ENCODE peak calls at places on chromosomes 12 and 14, in five cellular contexts. V is prostate gland, A is left lung, Z is heart left ventricle, D is IMR-90. T is an unnamed sample. For H3K9me3, the result is how much of the 10 kb centered on the place peaks cover.

GRCh38 chr12:94266390-94266789 is 118.0 kb downstream of the PLXNC1 start:
- DNase-seq in V (no peak), A (no peak), Z (no peak), D (no peak), T (no peak)

GRCh38 chr14:49173765-49174373 is 412.3 kb downstream of the RPS29 start:
- DNase-seq in V (peak), A (peak), Z (no peak), D (peak), T (no peak)

GRCh38 chr14:93301821-93302447 is 30.9 kb downstream of the BTBD7 start:
- DNase-seq in V (no peak), A (no peak), Z (no peak), D (no peak), T (no peak)

GRCh38 chr12:66188584-66189475 is at the start of gene IRAK3:
- DNase-seq in V (peak), A (peak), Z (peak), D (peak), T (peak)

GRCh38 chr12:80517655-80518054 is 73.6 kb downstream of the PTPRQ start:
- DNase-seq in V (no peak), A (no peak), Z (no peak), D (no peak), T (no peak)

GRCh38 chr12:85835810-85836715 is at the start of gene RASSF9:
- DNase-seq in V (peak), A (peak), Z (peak), D (peak), T (peak)

GRCh38 chr12:119990382-119990874 is 1.4 kb downstream of the BICDL1 start:
- DNase-seq in V (no peak), A (no peak), Z (no peak), D (no peak), T (no peak)

GRCh38 chr12:76688627-76689026 is 75.3 kb upstream of the ZDHHC17 start:
- DNase-seq in V (no peak), A (no peak), Z (no peak), D (no peak), T (no peak)

GRCh38 chr14:67331368-67332125 is 28.1 kb downstream of the ATP6V1D start:
- DNase-seq in V (no peak), A (no peak), Z (no peak), D (peak), T (no peak)

GRCh38 chr12:105321125-105321524 is 9.4 kb upstream of the C12orf75 start:
- DNase-seq in V (no peak), A (no peak), Z (no peak), D (no peak), T (no peak)

GRCh38 chr14:92510972-92511371 is 2.6 kb upstream of the RIN3 start:
- DNase-seq in V (no peak), A (no peak), Z (no peak), D (no peak), T (no peak)

GRCh38 chr12:107788281-107788680 is 13.8 kb downstream of the ASCL4 start:
- DNase-seq in V (no peak), A (no peak), Z (no peak), D (no peak), T (no peak)

GRCh38 chr12:52318241-52318990 is 2.8 kb downstream of the KRT83 start:
- DNase-seq in V (no peak), A (no peak), Z (no peak), D (no peak), T (no peak)

GRCh38 chr12:89708793-89709156 is at the start of gene ATP2B1:
- DNase-seq in V (peak), A (peak), Z (peak), D (peak), T (peak)

GRCh38 chr12:112368856-112369255 is 13.4 kb downstream of the HECTD4 start:
- DNase-seq in V (no peak), A (no peak), Z (no peak), D (no peak), T (no peak)

GRCh38 chr12:101018540-101018939 is 191.5 kb downstream of the SLC5A8 start:
- DNase-seq in V (no peak), A (no peak), Z (no peak), D (peak), T (no peak)

GRCh38 chr12:5280091-5280490 is 151.8 kb upstream of the NTF3 start:
- DNase-seq in V (no peak), A (no peak), Z (no peak), D (no peak), T (no peak)

GRCh38 chr12:57893460-57894353 is 47.2 kb upstream of the CTDSP2 start:
- DNase-seq in V (peak), A (peak), Z (peak), D (peak), T (peak)

GRCh38 chr12:29519585-29520182 is 22.2 kb upstream of the OVCH1 start:
- DNase-seq in V (peak), A (no peak), Z (no peak), D (peak), T (no peak)

GRCh38 chr12:127570387-127570786 is 696.6 kb upstream of the TMEM132C start:
- DNase-seq in V (no peak), A (no peak), Z (no peak), D (no peak), T (no peak)
- H3K9me3 ChIP-seq in V (under half), A (under half), Z (under half), D (under half), T (under half)

GRCh38 chr12:3694673-3695072 is 58.2 kb downstream of the CRACR2A start:
- DNase-seq in V (no peak), A (no peak), Z (no peak), D (no peak), T (no peak)

GRCh38 chr12:3697311-3697870 is 55.5 kb downstream of the CRACR2A start:
- DNase-seq in V (no peak), A (no peak), Z (no peak), D (peak), T (no peak)

GRCh38 chr12:3698218-3698974 is 54.5 kb downstream of the CRACR2A start:
- DNase-seq in V (peak), A (no peak), Z (no peak), D (peak), T (no peak)

DNA sequence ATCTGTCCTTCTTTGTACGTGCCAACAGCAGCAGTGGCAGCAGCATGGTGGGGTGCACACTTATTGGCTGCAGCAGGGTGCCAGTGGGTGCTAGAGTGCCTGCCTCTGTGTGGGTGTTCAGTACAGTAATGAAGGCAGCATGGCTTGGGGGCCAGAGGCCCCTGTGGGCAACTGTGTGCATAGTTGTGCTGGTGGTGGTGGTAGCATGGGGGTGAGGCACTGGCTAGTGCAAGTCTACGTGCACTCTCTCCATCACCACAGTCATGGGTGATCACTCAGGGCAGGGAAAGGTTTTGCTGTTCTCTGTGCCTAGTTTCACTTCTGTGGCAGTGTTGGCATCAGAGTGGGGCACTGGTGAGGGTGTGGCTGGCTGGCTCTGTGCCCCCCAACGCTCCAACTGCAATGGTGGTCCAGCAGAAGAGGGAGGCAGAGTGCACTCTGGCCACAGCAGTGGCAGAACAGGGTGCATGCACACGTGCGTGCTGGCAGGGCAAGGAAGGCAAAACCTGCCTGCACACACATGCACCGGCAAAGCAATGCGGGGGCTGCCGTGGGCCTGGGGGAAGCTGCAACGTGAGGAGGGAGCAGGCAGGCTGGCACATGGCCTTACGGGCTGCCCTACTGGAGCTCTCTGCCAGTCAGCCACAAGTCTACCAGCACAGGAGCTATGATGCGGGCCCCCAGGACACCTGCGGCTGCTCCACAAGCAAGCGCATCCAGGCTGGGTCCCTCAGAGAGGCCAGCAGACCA is 60.1 kb downstream of the CRACR2A start:
- DNase-seq in V (no peak), A (no peak), Z (no peak), D (no peak), T (no peak)
- H3K9me3 ChIP-seq in V (under half), A (under half), Z (under half), D (under half), T (under half)

GRCh38 chr12:34603382-34604035 is 581.2 kb downstream of the ALG10 start:
- DNase-seq in V (no peak), A (no peak), Z (no peak), D (no peak), T (no peak)
- H3K9me3 ChIP-seq in V (under half), A (under half), Z (half or more), D (half or more), T (under half)

DNA sequence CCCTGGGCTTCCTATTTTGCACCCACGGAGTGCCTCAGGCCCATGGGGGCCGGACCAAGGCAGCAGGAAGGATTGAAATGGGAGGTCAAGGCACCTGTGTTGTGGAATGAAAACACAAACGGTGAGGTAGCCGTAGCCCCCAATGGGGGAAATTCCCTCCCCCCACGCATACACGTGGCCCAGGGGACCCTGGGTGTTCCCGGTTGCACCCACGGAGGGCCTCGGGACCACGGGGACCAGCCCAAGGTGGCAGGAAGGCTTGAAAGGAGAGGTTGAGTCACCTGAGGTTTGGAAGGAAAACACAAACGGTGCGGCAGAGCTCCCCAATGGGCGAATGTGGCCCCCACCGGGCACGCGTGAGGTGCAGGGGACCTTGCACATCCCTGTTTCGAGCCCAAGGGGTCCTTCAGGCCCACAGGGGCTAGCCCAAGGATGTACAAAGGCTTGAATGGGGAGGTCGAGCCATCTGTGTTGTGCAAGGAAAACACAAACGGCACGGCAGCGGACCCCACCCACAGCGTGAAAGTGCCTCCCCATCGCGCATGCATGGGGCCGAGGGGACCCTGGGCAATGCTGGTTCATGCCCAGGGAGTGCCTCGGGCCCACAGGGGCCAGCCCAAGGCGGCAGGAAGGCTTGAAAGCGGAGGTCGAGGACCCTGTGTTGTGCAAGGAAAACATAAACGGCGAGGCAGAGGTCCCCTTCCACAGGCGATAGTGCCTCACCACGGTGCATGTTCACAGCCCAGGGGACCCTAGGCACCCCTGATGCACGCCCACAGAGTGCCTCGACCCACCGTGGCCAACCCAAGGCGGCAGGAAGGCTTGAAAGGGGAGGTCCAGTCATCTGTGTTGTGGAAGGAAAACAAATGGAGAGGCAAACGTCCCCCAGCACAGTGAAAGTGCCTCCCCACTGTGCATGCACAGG is 376.7 kb downstream of the ALG10 start:
- DNase-seq in V (peak), A (peak), Z (peak), D (no peak), T (peak)
- H3K9me3 ChIP-seq in V (under half), A (under half), Z (under half), D (half or more), T (under half)

DNA sequence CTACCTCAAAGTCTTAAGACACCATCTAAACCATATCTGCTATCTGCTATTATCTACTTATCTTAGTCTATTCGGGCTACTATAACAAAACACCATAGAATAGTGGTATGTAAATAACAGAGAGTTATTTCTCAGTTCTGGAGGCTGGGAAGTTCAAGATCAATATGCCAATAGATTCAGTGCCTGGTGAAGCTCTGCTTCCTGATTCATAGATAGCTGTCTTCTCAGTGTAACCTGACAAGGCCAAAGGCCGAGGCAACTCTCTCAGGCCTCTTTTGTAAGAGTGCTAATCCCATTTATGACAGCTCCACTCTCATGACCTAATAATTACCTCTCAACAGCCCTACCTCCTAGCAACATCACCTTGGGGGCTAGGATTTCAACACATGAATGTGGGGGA is 297.7 kb downstream of the FOXG1 start:
- DNase-seq in V (no peak), A (no peak), Z (no peak), D (no peak), T (no peak)
- H3K9me3 ChIP-seq in V (under half), A (under half), Z (under half), D (under half), T (under half)

GRCh38 chr12:45987339-45987726 is 3.0 kb downstream of the SCAF11 start:
- DNase-seq in V (no peak), A (no peak), Z (no peak), D (no peak), T (no peak)
- H3K9me3 ChIP-seq in V (under half), A (under half), Z (under half), D (under half), T (under half)

DNA sequence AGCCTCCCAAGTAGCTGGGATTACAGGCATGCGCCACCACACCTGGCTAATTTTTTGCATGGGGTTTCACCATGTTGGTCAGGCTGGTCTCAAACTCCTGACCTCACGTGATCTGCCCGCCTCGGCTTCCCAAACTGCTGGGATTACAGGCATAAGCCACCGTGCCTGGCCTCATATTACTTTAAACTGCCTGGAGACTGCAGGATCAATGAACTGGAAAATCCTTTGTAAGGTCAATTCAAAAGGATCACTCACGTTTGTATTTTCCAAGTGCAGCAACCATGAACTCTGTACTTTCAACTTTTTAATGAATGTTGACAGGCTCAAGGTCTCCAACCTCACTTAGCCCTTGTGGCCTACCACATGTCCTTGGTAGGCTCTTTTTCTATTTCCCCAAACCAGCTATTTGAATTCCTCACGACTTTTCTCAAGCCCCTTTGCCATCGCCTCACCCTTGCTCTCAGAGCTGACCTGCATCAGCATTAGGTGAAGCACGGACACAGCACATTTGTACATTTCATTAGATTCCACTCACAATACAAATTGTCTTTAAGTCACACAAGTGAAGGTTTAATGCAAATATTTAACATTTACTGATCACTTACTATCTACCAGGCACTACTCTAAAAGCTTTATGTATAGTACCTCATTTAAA is 42.2 kb upstream of the GCH1 start:
- DNase-seq in V (no peak), A (no peak), Z (no peak), D (no peak), T (no peak)
- H3K9me3 ChIP-seq in V (under half), A (under half), Z (under half), D (under half), T (under half)

GRCh38 chr14:103762011-103762410 is 46.4 kb downstream of the ZFYVE21 start:
- DNase-seq in V (no peak), A (no peak), Z (no peak), D (peak), T (no peak)

GRCh38 chr14:103763730-103764488 is 48.3 kb downstream of the ZFYVE21 start:
- DNase-seq in V (no peak), A (no peak), Z (no peak), D (no peak), T (no peak)

GRCh38 chr14:103767306-103767894 is 51.8 kb downstream of the ZFYVE21 start:
- DNase-seq in V (no peak), A (no peak), Z (no peak), D (peak), T (no peak)

GRCh38 chr14:103762547-103762946 is 46.9 kb downstream of the ZFYVE21 start:
- DNase-seq in V (no peak), A (no peak), Z (no peak), D (no peak), T (no peak)

GRCh38 chr14:103765526-103765925 is 49.9 kb downstream of the ZFYVE21 start:
- DNase-seq in V (no peak), A (no peak), Z (no peak), D (no peak), T (no peak)
- H3K9me3 ChIP-seq in V (under half), A (under half), Z (under half), D (under half), T (under half)

GRCh38 chr12:34393086-34393820 is 371.0 kb downstream of the ALG10 start:
- DNase-seq in V (no peak), A (peak), Z (peak), D (no peak), T (peak)

GRCh38 chr12:34390846-34391700 is 368.8 kb downstream of the ALG10 start:
- DNase-seq in V (no peak), A (peak), Z (peak), D (no peak), T (peak)

GRCh38 chr12:34393821-34394150 is 371.5 kb downstream of the ALG10 start:
- DNase-seq in V (no peak), A (no peak), Z (no peak), D (no peak), T (peak)

GRCh38 chr12:34391771-34392581 is 369.7 kb downstream of the ALG10 start:
- DNase-seq in V (no peak), A (peak), Z (peak), D (no peak), T (peak)

GRCh38 chr12:34392741-34393085 is 370.4 kb downstream of the ALG10 start:
- DNase-seq in V (no peak), A (no peak), Z (peak), D (no peak), T (peak)
- H3K9me3 ChIP-seq in V (under half), A (under half), Z (under half), D (half or more), T (under half)

GRCh38 chr14:97106609-97107008 is 309.4 kb downstream of the VRK1 start:
- DNase-seq in V (no peak), A (no peak), Z (no peak), D (no peak), T (no peak)
- H3K9me3 ChIP-seq in V (under half), A (under half), Z (under half), D (under half), T (under half)

T was measured in lower lobe of right lung.